ENCODE peak calls at places on chromosomes 3 and 15, in four cellular contexts. K is GM12865, C is cardiac muscle cell, Z is GM13977. Y is an unnamed sample.

GRCh38 chr3:135034291-135034768 is 239.3 kb downstream of the EPHB1 start:
- DNase-seq in K (no peak), C (no peak), Z (no peak), Y (peak)

GRCh38 chr3:149575213-149575961 is 82.4 kb downstream of the WWTR1 start:
- DNase-seq in K (peak), C (no peak), Z (no peak), Y (no peak)

GRCh38 chr3:195001261-195001660 is 269.7 kb downstream of the XXYLT1 start:
- DNase-seq in K (no peak), C (no peak), Z (no peak), Y (no peak)

GRCh38 chr15:73873889-73874511 is 636 bp downstream of the TBC1D21 start:
- DNase-seq in K (peak), C (peak), Z (peak), Y (peak)

GRCh38 chr3:141045008-141045641 is 6.0 kb upstream of the SPSB4 start:
- DNase-seq in K (peak), C (no peak), Z (peak), Y (no peak)

GRCh38 chr3:23094890-23095462 is 108.2 kb upstream of the UBE2E2 start:
- DNase-seq in K (no peak), C (no peak), Z (no peak), Y (no peak)

GRCh38 chr3:134816623-134817022 is 21.6 kb downstream of the EPHB1 start:
- DNase-seq in K (no peak), C (no peak), Z (no peak), Y (no peak)

GRCh38 chr3:169090559-169090958 is 573.0 kb downstream of the MECOM start:
- DNase-seq in K (no peak), C (no peak), Z (no peak), Y (no peak)

GRCh38 chr3:42159706-42160472 is 68.7 kb downstream of the TRAK1 start:
- DNase-seq in K (peak), C (peak), Z (peak), Y (peak)

GRCh38 chr3:167406876-167407492 is 26.9 kb upstream of the ZBBX start:
- DNase-seq in K (peak), C (peak), Z (no peak), Y (peak)

GRCh38 chr3:99384596-99384995 is 253.8 kb upstream of the COL8A1 start:
- DNase-seq in K (no peak), C (no peak), Z (no peak), Y (no peak)

GRCh38 chr3:100042144-100042543 is 72.2 kb downstream of the FILIP1L start:
- DNase-seq in K (no peak), C (no peak), Z (no peak), Y (no peak)

GRCh38 chr15:77034620-77035467 is 36.1 kb downstream of the TSPAN3 start:
- DNase-seq in K (peak), C (no peak), Z (peak), Y (peak)

GRCh38 chr15:86494475-86494874 is 414.8 kb downstream of the AGBL1 start:
- DNase-seq in K (no peak), C (no peak), Z (no peak), Y (no peak)

GRCh38 chr3:27729748-27730611 is 7.9 kb upstream of the EOMES start:
- DNase-seq in K (no peak), C (peak), Z (no peak), Y (no peak)

GRCh38 chr15:23853291-23853690 is 166.2 kb upstream of the NDN start:
- DNase-seq in K (no peak), C (no peak), Z (no peak), Y (no peak)

GRCh38 chr15:35737521-35737920 is 191.6 kb upstream of the DPH6 start:
- DNase-seq in K (no peak), C (no peak), Z (no peak), Y (no peak)

GRCh38 chr3:25910997-25911396 is 121.1 kb downstream of the OXSM start:
- DNase-seq in K (peak), C (no peak), Z (no peak), Y (peak)

GRCh38 chr3:80606073-80606472 is 838.3 kb upstream of the ROBO1 start:
- DNase-seq in K (no peak), C (no peak), Z (no peak), Y (no peak)

GRCh38 chr3:71532639-71533395 is 50.7 kb downstream of the FOXP1 start:
- DNase-seq in K (no peak), C (no peak), Z (no peak), Y (no peak)

GRCh38 chr3:2354702-2355101 is 256.0 kb downstream of the CNTN4 start:
- DNase-seq in K (no peak), C (peak), Z (no peak), Y (no peak)

GRCh38 chr3:71681224-71681668 is 44.0 kb downstream of the EIF4E3 start:
- DNase-seq in K (peak), C (peak), Z (peak), Y (peak)

GRCh38 chr3:154181127-154181691 is 60.0 kb downstream of the ARHGEF26 start:
- DNase-seq in K (no peak), C (peak), Z (no peak), Y (no peak)

GRCh38 chr3:178369811-178370210 is 166.4 kb upstream of the KCNMB2 start:
- DNase-seq in K (no peak), C (no peak), Z (no peak), Y (no peak)

GRCh38 chr3:69443554-69443953 is 57.7 kb upstream of the FRMD4B start:
- DNase-seq in K (no peak), C (no peak), Z (no peak), Y (no peak)

GRCh38 chr3:69435274-69436262 is 49.7 kb upstream of the FRMD4B start:
- DNase-seq in K (peak), C (no peak), Z (peak), Y (no peak)

GRCh38 chr3:69441028-69441427 is 55.1 kb upstream of the FRMD4B start:
- DNase-seq in K (no peak), C (no peak), Z (no peak), Y (no peak)

GRCh38 chr3:69442771-69443197 is 56.9 kb upstream of the FRMD4B start:
- DNase-seq in K (peak), C (no peak), Z (no peak), Y (no peak)

GRCh38 chr3:69439683-69440270 is 53.9 kb upstream of the FRMD4B start:
- DNase-seq in K (peak), C (no peak), Z (peak), Y (no peak)
- TF ChIP-seq CTCF in K (peak), C (peak), Z (peak), Y (peak)

DNA sequence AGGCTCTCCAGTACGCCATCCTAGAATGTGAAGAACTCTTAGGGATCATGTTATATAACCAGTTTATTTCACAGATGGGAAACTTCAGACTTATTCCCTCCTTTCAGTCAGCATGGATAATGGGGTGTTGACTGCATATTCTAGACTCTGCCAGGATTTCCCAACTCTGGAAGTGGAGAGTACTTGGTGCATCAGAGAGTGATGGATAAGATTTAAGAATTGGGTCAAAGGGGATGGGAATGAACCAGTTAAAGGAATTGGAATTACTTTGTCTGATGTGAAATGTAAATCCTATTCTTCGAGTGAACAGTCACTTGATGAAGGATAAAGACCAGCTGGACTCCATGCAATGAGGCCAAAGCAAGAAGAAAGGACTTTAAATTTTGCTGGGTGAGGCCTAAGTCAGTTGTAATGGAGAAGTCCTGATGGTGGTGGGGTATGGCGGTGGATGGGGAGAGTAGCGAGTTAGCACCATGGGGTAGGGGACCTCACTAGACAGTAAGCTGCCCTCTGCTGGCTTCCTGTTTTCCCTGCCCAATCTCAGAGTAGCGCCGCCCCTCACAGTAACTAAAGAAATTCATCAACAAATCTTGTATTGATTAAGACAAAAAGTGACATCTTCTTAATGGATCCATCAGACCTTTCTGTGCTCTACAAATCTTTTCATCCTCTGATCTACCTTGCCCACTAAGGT is 7.3 kb upstream of the CACNA1D start:
- DNase-seq in K (no peak), C (no peak), Z (no peak), Y (no peak)
- TF ChIP-seq CTCF in K (no peak), C (no peak), Z (peak), Y (no peak)

DNA sequence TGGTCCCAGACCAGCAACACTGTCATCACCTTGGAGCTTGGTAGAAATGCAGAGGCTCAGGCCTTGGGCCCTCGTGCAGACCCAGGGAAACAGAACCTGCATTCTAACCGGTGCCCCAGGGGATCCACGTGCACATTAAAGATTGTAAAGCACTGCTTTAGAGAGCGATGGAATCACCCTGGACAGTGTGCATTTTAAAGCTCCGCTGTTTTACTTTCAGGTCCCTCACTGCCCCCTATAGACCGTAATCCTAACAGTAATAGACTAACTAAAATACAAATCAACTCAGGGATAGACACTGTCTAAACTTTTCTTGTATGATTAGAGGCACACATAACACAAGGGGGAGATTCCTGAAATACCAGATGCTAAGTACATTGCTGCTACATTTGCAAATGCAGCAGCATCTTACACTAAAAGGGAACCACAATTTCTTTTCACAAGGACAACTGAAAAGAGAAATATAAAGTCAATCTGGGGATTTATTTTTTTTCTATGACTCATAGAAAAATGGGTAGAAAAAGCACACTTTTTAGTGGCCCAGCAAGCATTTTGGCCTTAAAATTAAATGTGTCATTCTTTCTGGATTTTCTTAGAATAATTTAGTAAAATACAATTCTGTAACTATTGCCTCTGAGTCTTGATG is 10.5 kb upstream of the SH3GL3 start:
- DNase-seq in K (peak), C (peak), Z (peak), Y (peak)
- TF ChIP-seq CTCF in K (peak), C (peak), Z (peak), Y (peak)

GRCh38 chr3:127365383-127365782 is 77.5 kb upstream of the PRR20G start:
- DNase-seq in K (no peak), C (no peak), Z (no peak), Y (no peak)

GRCh38 chr3:127369356-127369935 is 81.6 kb upstream of the PRR20G start:
- DNase-seq in K (no peak), C (no peak), Z (no peak), Y (no peak)

GRCh38 chr3:127368186-127369032 is 80.6 kb upstream of the PRR20G start:
- DNase-seq in K (no peak), C (no peak), Z (no peak), Y (no peak)

GRCh38 chr3:127367593-127367992 is 79.7 kb upstream of the PRR20G start:
- DNase-seq in K (no peak), C (no peak), Z (no peak), Y (no peak)

GRCh38 chr3:127366383-127366782 is 78.5 kb upstream of the PRR20G start:
- DNase-seq in K (peak), C (peak), Z (no peak), Y (no peak)
- TF ChIP-seq CTCF in K (no peak), C (peak), Z (no peak), Y (no peak)

DNA sequence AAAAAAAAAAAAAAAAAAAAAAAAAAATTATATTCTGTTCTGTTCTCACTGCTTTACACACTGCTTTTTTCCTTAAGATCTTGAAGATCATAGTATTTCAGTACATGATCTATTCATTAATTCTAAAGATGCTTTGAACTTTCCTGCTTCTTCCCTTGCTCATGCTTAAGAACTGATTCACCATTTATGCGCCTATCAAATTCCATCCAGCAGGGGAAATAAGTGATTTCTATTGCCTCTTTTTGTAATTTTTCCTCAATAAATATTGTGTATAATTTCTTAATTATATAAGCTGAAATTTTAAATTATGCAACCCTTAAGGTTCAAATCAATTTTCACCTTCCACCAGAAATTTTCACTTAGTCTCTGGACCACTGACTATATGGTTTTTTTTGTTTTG is 10.6 kb downstream of the DENND6A start:
- DNase-seq in K (no peak), C (no peak), Z (no peak), Y (no peak)
- TF ChIP-seq CTCF in K (no peak), C (peak), Z (no peak), Y (peak)

GRCh38 chr15:87917480-87917879 is 339.1 kb downstream of the NTRK3 start:
- DNase-seq in K (no peak), C (no peak), Z (no peak), Y (no peak)

GRCh38 chr15:87916208-87916607 is 340.3 kb downstream of the NTRK3 start:
- DNase-seq in K (no peak), C (no peak), Z (no peak), Y (no peak)

GRCh38 chr15:87924433-87924832 is 332.1 kb downstream of the NTRK3 start:
- DNase-seq in K (no peak), C (no peak), Z (no peak), Y (no peak)

DNA sequence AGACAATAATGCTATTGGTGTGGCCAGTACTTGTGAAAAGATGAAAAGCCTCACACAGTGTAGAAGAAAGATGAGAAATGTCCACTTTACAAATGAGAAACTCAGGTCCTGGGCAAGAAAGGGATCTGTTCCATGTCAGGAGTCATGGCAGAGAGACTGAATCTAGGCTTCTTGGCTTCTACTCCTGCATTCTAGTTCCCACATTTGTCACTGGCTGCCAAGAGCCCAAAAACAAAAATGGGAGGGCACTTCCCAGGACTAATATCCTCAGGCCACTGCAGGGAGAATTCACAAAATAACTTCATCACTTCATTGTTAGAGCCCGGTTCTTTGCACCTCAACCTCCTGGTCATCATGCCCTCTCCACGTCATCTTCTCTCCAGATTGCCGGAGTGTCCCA is 337.5 kb downstream of the NTRK3 start:
- DNase-seq in K (no peak), C (no peak), Z (no peak), Y (no peak)
- TF ChIP-seq CTCF in K (no peak), C (no peak), Z (no peak), Y (no peak)

DNA sequence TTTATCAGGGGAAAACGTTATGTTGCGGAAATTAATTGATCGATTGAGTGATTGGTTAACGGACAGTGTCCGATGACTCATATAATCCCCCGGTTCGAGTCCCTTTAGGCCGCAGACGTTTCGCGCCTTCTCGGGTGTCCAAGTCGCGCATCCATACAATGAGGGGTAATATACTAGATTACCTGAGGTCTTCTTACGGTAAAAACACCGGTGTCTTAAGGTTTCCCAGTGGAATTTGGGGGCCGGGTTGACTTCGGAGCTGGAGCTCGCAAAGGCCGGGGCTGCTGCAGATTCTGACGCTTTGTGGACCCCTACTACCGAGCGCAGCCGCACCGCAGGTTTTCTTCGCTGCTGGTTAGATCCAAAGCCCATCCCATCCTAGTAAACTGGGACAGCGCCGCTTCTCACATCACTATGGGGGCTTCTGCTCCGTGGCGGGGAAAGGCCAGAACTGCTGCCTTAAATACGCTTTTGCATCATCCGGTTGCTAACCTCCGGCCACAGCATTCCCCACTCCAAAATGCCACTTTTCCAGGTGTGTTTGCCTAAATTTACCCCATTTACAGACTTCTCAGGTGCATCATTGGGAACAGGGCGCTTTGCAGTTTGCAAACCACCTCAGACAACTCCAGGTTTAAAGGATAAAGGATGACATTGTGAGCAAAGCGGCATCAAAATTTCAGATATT is 858 bp upstream of the SACM1L start:
- DNase-seq in K (peak), C (peak), Z (peak), Y (peak)
- TF ChIP-seq CTCF in K (no peak), C (no peak), Z (no peak), Y (no peak)

DNA sequence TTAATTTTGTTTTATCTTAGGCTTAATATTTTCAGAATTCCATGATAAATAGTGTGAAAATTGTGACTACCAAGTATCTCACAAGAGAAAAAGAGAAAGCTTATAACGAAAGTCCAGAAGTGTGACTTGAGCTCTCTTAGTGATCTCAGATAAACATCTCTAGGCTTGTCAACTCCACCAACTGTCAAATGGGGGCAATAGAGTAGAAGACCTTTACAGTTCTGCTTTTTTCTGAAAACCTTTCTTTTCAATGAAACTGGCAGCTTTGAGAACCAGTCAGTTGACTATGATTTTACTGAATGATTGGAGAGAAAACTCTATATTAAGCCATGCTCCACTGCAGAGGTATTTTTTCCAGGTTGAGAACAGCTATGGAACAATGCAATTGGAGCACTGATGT is 119.2 kb upstream of the TP63 start:
- DNase-seq in K (peak), C (no peak), Z (peak), Y (no peak)
- TF ChIP-seq CTCF in K (no peak), C (no peak), Z (peak), Y (no peak)